ENCODE peak calls at places on chromosomes 3 and 15, in six cellular contexts. A, S, Q, G, U and K are unnamed samples. For H3K79me1, the result is how much of the 10 kb centered on the place peaks cover.

GRCh38 chr3:10348404-10348721 is 27.5 kb upstream of the SEC13 start:
- DNase-seq in Q (no peak), U (no peak), G (no peak), A (no peak), S (no peak), K (no peak)

GRCh38 chr3:106198828-106199194 is 330.0 kb upstream of the CBLB start:
- DNase-seq in U (no peak), A (no peak), G (no peak), S (peak), Q (no peak), K (no peak)

GRCh38 chr15:95987886-95988573 is 342.5 kb upstream of the NR2F2 start:
- DNase-seq in G (peak), U (no peak), S (no peak), A (no peak), Q (no peak), K (no peak)

GRCh38 chr3:196166741-196167140 is 44.5 kb downstream of the ZDHHC19 start:
- DNase-seq in Q (no peak), A (no peak), S (no peak), G (no peak), U (no peak), K (no peak)

GRCh38 chr3:182470187-182470586 is 323.1 kb upstream of the ATP11B start:
- DNase-seq in U (no peak), A (no peak), S (no peak), G (no peak), Q (no peak), K (no peak)

GRCh38 chr3:10915395-10915794 is 77.2 kb upstream of the SLC6A1 start:
- DNase-seq in A (no peak), G (no peak), U (no peak), Q (no peak), S (no peak), K (no peak)

GRCh38 chr3:51388286-51389029 is 2.6 kb upstream of the RBM15B start:
- DNase-seq in U (no peak), Q (peak), S (peak), A (no peak), G (peak), K (peak)

GRCh38 chr3:42906085-42906904 is at the start of gene ZNF662:
- DNase-seq in U (no peak), S (no peak), A (no peak), G (peak), Q (no peak), K (peak)

GRCh38 chr3:14549256-14549931 is 9.3 kb upstream of the GRIP2 start:
- DNase-seq in Q (peak), S (peak), A (no peak), U (no peak), G (no peak), K (peak)

GRCh38 chr15:20355256-20355868 is 186.2 kb downstream of the GOLGA6L6 start:
- DNase-seq in G (peak), A (no peak), S (no peak), U (no peak), Q (no peak), K (no peak)

GRCh38 chr15:64344651-64345262 is 11.2 kb downstream of the CSNK1G1 start:
- DNase-seq in G (no peak), S (peak), Q (peak), U (no peak), A (no peak), K (peak)

GRCh38 chr3:16486201-16486600 is 27.3 kb downstream of the RFTN1 start:
- DNase-seq in A (no peak), S (no peak), U (no peak), G (no peak), Q (no peak), K (no peak)

GRCh38 chr3:125615256-125615655 is 20.0 kb upstream of the OSBPL11 start:
- DNase-seq in U (no peak), A (no peak), G (no peak), Q (no peak), S (no peak), K (no peak)

GRCh38 chr3:14391033-14391432 is 11.4 kb upstream of the SLC6A6 start:
- DNase-seq in G (no peak), U (no peak), A (no peak), Q (peak), S (peak), K (peak)

GRCh38 chr3:172629470-172629869 is 81.4 kb downstream of the NCEH1 start:
- DNase-seq in S (no peak), G (no peak), Q (no peak), A (no peak), U (no peak), K (no peak)

GRCh38 chr3:66828303-66828702 is 169.8 kb upstream of the KBTBD8 start:
- DNase-seq in G (no peak), U (no peak), A (no peak), S (peak), Q (no peak), K (no peak)

GRCh38 chr15:77503240-77503639 is 82.6 kb downstream of the HMG20A start:
- DNase-seq in Q (no peak), G (no peak), A (no peak), U (no peak), S (no peak), K (no peak)

GRCh38 chr3:124272611-124273151 is 280.8 kb upstream of the ROPN1 start:
- DNase-seq in A (no peak), U (no peak), G (no peak), Q (no peak), S (peak), K (no peak)

GRCh38 chr15:59686389-59686788 is 2.7 kb downstream of the BNIP2 start:
- DNase-seq in S (no peak), A (no peak), Q (no peak), U (no peak), G (no peak), K (peak)

GRCh38 chr3:42891042-42891441 is 14.9 kb upstream of the ZNF662 start:
- DNase-seq in Q (no peak), A (no peak), U (peak), G (peak), S (no peak), K (no peak)

GRCh38 chr3:197306374-197307086 is 8.1 kb upstream of the DLG1 start:
- DNase-seq in Q (peak), G (no peak), S (peak), U (no peak), A (no peak), K (no peak)

GRCh38 chr3:23648965-23649328 is 156.8 kb upstream of the UBE2E1 start:
- DNase-seq in S (peak), Q (no peak), A (no peak), G (no peak), U (no peak), K (no peak)

GRCh38 chr3:13282986-13283876 is 136.9 kb downstream of the NUP210 start:
- DNase-seq in A (no peak), U (no peak), Q (peak), S (no peak), G (peak), K (no peak)

GRCh38 chr15:29455055-29455454 is 185.4 kb upstream of the NSMCE3 start:
- DNase-seq in U (no peak), S (no peak), A (no peak), G (no peak), Q (no peak), K (no peak)

GRCh38 chr3:5010706-5011554 is 31.7 kb downstream of the BHLHE40 start:
- DNase-seq in Q (no peak), U (no peak), G (no peak), S (peak), A (no peak), K (no peak)

GRCh38 chr3:193590088-193590856 is 2.7 kb upstream of the OPA1 start:
- DNase-seq in Q (peak), A (no peak), S (peak), U (no peak), G (no peak), K (no peak)

GRCh38 chr3:53260286-53260785 is 4.5 kb upstream of the TKT start:
- DNase-seq in G (no peak), U (no peak), Q (no peak), A (no peak), S (no peak), K (no peak)

GRCh38 chr3:167929937-167930336 is 165.8 kb downstream of the GOLIM4 start:
- DNase-seq in S (no peak), A (no peak), G (no peak), Q (peak), U (no peak), K (no peak)

DNA sequence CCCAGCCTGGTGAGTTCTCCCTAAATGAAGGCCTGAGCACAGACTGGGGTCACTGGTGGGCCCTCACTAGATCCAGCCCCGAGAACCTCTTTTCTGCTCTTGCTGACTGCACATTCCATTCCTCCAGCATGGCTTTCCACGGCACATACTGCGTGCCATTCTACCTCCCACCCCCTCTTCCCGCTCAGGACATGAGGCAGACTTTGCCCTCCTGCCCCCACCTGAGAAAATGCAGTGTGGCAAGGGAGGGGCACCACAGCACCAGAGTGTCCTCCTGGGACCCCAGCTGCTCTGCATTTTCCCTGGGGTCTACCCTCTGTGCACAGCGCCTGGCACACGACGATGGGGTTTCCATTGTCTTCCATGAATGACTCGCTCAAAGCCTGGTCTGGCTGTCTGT is 6.1 kb upstream of the SLCO2A1 start:
- DNase-seq in A (no peak), G (peak), U (no peak), Q (no peak), S (no peak), K (no peak)
- H3K79me1 ChIP-seq in A (under half), G (under half), U (under half), Q (under half), S (under half), K (under half)

GRCh38 chr15:80003171-80003570 is 32.2 kb upstream of the BCL2A1 start:
- DNase-seq in A (no peak), G (peak), Q (no peak), U (no peak), S (no peak), K (no peak)
- H3K27ac ChIP-seq in A (no peak), G (no peak), Q (no peak), U (peak), S (no peak), K (no peak)

GRCh38 chr15:55741592-55742497 is 1.1 kb downstream of the PRTG start:
- DNase-seq in G (peak), U (no peak), A (no peak), Q (peak), S (no peak), K (no peak)

GRCh38 chr15:55742927-55743614 is at the start of gene PRTG:
- DNase-seq in U (no peak), A (peak), Q (peak), G (peak), S (peak), K (peak)

GRCh38 chr15:55743615-55743978 is 645 bp upstream of the PRTG start:
- DNase-seq in G (no peak), U (no peak), S (no peak), Q (no peak), A (no peak), K (no peak)

GRCh38 chr15:55742498-55742926 is 440 bp downstream of the PRTG start:
- DNase-seq in Q (peak), S (peak), A (no peak), U (no peak), G (no peak), K (no peak)

DNA sequence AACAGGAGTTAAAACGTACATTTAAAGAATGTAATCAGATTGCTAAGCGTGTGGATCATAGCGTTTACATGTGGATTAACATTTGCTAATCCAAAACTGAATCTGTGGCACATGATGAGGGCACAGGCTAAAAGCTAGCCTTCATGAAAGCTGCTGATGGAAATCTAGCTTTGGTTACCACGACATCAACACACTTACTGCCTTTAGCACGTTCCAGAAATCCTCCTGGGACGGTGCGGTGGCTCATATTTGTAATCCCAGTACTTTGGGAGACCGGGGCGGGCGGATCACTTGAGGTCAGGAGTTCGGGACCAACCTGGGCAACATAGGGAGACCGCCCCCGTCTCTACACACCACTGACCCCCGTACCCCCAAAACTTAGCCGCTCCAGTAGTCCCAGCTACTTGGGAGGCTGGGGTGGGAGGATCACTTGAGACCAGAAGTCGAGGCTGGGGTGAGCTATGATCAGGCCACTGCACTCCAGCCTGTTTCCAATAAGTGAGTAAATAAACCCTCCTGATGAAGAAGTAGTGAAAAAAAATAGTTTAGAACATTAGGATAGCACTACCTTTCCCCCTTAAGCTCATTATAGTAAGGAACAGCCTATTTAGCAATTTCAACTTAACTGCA is 1.2 kb upstream of the PRTG start:
- DNase-seq in U (no peak), G (no peak), S (no peak), Q (no peak), A (no peak), K (peak)
- H2AFZ ChIP-seq in U (no peak), G (no peak), S (no peak), Q (peak), A (peak), K (no peak)

GRCh38 chr15:66720206-66721010 is 18.4 kb downstream of the SMAD6 start:
- DNase-seq in U (no peak), A (no peak), S (peak), Q (peak), G (no peak), K (peak)

GRCh38 chr15:66715736-66716667 is 14.0 kb downstream of the SMAD6 start:
- DNase-seq in G (no peak), A (no peak), U (no peak), S (no peak), Q (no peak), K (no peak)

GRCh38 chr15:66719471-66719870 is 17.4 kb downstream of the SMAD6 start:
- DNase-seq in U (no peak), A (no peak), Q (no peak), S (no peak), G (no peak), K (no peak)

GRCh38 chr15:66716668-66717025 is 14.6 kb downstream of the SMAD6 start:
- DNase-seq in U (no peak), S (no peak), A (no peak), Q (no peak), G (no peak), K (no peak)

GRCh38 chr15:66718220-66718988 is 16.4 kb downstream of the SMAD6 start:
- DNase-seq in S (no peak), Q (no peak), G (no peak), A (no peak), U (no peak), K (no peak)
- H3K79me1 ChIP-seq in S (under half), Q (under half), G (under half), A (under half), U (under half), K (under half)